ENCODE peak calls at places on chromosomes 12 and 14, in five cellular contexts. D is cardiac fibroblast, R is tibial artery, N is gastrocnemius medialis, O is psoas muscle. Z is an unnamed sample.

GRCh38 chr14:90610641-90611040 is 205.6 kb downstream of the TTC7B start:
- DNase-seq in D (no peak), R (no peak), N (no peak), O (no peak), Z (no peak)

GRCh38 chr14:42814817-42815216 is 1208.1 kb downstream of the LRFN5 start:
- DNase-seq in D (no peak), R (no peak), N (no peak), O (no peak), Z (no peak)

GRCh38 chr14:86050072-86050683 is 520.2 kb downstream of the FLRT2 start:
- DNase-seq in D (no peak), R (no peak), N (no peak), O (no peak), Z (peak)

GRCh38 chr12:6380141-6381121 is 3.5 kb upstream of the LTBR start:
- DNase-seq in D (peak), R (no peak), N (no peak), O (no peak), Z (peak)

GRCh38 chr12:67451206-67451605 is 182.0 kb downstream of the CAND1 start:
- DNase-seq in D (no peak), R (no peak), N (no peak), O (no peak), Z (no peak)

GRCh38 chr12:11822071-11822818 is 172.8 kb downstream of the ETV6 start:
- DNase-seq in D (no peak), R (no peak), N (no peak), O (no peak), Z (peak)

GRCh38 chr12:99523853-99524252 is 123.7 kb upstream of the GARIN6 start:
- DNase-seq in D (no peak), R (no peak), N (no peak), O (no peak), Z (no peak)

GRCh38 chr14:96221841-96222240 is 17.2 kb downstream of the BDKRB2 start:
- DNase-seq in D (no peak), R (no peak), N (no peak), O (no peak), Z (no peak)

GRCh38 chr12:2586159-2587035 is 208.4 kb upstream of the FKBP4 start:
- DNase-seq in D (no peak), R (peak), N (no peak), O (no peak), Z (no peak)

GRCh38 chr14:98138666-98139065 is 1133.3 kb downstream of the BCL11B start:
- DNase-seq in D (peak), R (no peak), N (no peak), O (no peak), Z (no peak)

GRCh38 chr12:48972213-48973021 is 882 bp upstream of the WNT10B start:
- DNase-seq in D (no peak), R (no peak), N (no peak), O (no peak), Z (no peak)

GRCh38 chr12:49615725-49616124 is 7.6 kb upstream of the PRPF40B start:
- DNase-seq in D (peak), R (no peak), N (no peak), O (no peak), Z (peak)

GRCh38 chr14:94400454-94400853 is 12.1 kb upstream of the SERPINA1 start:
- DNase-seq in D (no peak), R (no peak), N (no peak), O (no peak), Z (no peak)

GRCh38 chr12:12157424-12157823 is 86.7 kb downstream of the BCL2L14 start:
- DNase-seq in D (peak), R (no peak), N (no peak), O (no peak), Z (no peak)

GRCh38 chr14:85444685-85445084 is 85.3 kb upstream of the FLRT2 start:
- DNase-seq in D (peak), R (no peak), N (no peak), O (no peak), Z (peak)

GRCh38 chr12:52920937-52921336 is 16.1 kb upstream of the KRT8 start:
- DNase-seq in D (peak), R (no peak), N (no peak), O (no peak), Z (no peak)

GRCh38 chr14:96167224-96168148 is 37.2 kb upstream of the BDKRB2 start:
- DNase-seq in D (peak), R (no peak), N (no peak), O (no peak), Z (peak)

GRCh38 chr14:102893452-102893851 is 29.0 kb upstream of the AMN start:
- DNase-seq in D (peak), R (peak), N (peak), O (peak), Z (peak)

GRCh38 chr14:55583942-55584468 is 4.0 kb downstream of the KTN1 start:
- DNase-seq in D (no peak), R (no peak), N (no peak), O (no peak), Z (peak)

GRCh38 chr14:55587847-55588246 is 7.8 kb downstream of the KTN1 start:
- DNase-seq in D (no peak), R (no peak), N (no peak), O (no peak), Z (no peak)

GRCh38 chr14:55588259-55588699 is 8.3 kb downstream of the KTN1 start:
- DNase-seq in D (no peak), R (no peak), N (no peak), O (no peak), Z (peak)

GRCh38 chr14:55586411-55586810 is 6.4 kb downstream of the KTN1 start:
- DNase-seq in D (no peak), R (no peak), N (no peak), O (no peak), Z (no peak)

GRCh38 chr14:55585854-55586253 is 5.8 kb downstream of the KTN1 start:
- DNase-seq in D (no peak), R (no peak), N (no peak), O (no peak), Z (peak)
- H3K4me3 ChIP-seq in D (no peak), R (no peak), N (no peak), O (peak), Z (no peak)

GRCh38 chr14:52179151-52179790 is 88.2 kb upstream of the PTGDR start:
- DNase-seq in D (no peak), R (no peak), N (no peak), O (no peak), Z (no peak)

DNA sequence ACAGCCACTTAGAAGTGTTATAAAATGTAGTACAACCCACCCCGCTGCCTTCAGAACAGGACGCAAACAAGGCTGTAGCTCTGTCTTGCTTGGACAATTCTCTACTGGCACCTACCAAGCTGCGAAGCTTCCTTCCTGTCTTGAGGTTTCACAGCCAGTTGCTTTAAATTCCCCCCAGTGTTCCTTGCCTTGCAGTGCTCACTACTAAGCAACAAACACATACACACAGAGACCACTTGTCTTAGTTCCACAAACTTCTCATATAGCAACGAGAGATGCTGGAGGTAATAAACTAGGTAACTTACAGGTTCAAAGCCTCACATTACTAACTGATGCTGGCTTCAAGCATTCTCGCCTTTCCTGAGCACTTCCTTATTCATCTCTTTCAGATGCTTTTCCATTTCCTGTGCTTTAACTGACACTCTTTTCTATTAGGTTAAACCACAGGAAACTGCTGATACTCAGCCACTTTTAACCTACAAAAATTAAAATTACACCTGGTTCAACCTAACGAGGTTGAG is 91.5 kb upstream of the PTGDR start:
- DNase-seq in D (no peak), R (no peak), N (peak), O (no peak), Z (no peak)
- H3K4me3 ChIP-seq in D (no peak), R (no peak), N (no peak), O (no peak), Z (no peak)

DNA sequence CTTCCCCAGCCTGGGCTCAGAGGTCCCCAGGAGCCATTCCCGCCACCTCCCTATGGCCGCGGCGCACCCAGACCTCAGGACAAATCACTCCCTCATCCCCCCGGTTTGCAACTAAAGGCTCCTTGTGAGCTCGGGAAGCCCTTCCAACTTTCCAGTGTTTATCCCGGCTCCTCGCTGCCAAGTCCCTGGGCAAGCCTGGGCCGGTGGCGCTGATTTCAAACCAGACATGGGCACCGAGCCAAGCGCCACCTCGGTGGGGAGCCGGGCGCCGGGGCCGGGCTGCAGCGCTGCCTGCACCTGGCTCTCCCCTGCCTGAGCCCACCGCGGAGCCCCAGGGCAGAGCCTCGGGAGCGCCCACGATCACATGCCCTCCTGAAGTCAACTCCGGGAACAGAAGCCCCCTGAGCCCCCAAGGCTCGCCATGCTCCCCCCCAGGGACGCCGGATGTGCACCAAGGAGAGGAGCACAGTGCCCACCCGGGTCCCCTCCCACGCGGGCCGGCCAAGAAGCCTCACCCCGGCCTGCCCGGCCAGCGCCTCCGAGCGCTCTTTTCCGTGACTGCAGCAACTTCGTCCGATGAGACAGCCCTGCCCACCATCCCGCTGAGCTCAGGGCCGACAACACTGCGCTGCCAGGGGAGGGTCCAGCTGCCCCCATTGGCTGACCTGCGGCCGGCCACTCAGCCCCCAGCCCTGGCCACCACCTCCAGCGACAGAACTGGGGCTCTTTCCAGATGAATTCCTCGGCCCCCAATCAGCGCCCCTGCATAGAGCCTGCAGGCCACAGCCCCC is 50.0 kb downstream of the NCOR2 start:
- DNase-seq in D (peak), R (peak), N (peak), O (peak), Z (peak)
- H3K4me3 ChIP-seq in D (peak), R (peak), N (peak), O (peak), Z (peak)

DNA sequence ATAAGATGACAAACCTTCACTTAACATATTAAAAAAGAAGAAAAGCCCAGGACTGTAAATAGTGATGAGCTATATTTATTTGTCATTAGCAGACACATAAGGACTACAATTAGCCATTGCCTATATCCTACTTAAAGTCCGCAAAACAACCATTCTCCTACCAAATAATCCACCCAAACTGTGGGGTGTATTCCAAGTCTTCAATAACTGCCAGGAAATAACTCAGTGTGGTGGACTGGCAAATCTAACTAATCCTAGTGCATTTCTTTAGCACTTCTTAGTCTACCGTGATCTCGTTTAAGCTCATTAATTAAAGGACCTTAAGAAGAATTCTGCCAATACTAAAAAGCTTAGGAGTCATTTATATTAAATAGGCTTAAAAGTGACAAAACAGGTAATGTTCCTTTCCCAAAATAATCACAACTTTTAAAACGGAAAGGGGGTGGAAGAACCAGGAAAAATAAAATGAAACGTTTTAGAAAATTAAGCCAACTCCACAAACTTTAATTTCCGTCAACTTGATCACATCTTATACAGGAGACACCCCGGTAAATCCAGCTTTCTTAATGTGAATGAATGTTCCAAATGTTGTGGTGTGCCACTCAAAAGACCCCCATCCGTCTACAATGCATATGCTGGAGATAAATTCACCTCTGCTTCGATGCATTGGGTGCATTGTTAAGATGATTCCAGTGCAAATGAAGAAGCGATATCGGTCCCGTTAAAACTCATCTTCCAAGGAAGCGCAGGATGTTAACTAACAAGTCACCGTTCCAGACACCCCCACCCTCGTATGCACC is 1.7 kb downstream of the NOVA1 start:
- DNase-seq in D (peak), R (no peak), N (no peak), O (no peak), Z (no peak)
- H3K4me3 ChIP-seq in D (peak), R (peak), N (peak), O (peak), Z (peak)

DNA sequence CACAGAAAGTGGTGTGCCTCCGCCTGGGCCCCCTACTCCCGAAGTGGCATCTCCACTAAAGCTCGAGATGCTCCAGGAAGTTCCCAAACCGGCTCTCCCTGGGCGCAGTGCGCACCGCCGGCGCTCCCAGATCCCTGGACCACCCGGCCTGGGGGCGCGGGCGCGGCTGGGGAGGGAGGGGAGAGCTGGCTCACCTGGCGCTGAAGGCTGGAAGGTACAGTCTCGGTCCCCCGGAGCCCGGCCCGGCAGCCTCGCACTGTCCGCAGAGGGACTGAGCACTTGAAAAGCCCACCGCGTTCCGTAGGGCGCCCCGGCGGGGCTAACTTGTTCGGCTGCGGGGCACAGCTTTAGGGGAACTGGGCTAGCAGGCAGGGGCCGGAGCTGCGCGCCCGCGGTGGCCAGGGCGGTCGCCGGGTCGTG is 558 bp downstream of the DBX2 start:
- DNase-seq in D (no peak), R (no peak), N (no peak), O (no peak), Z (no peak)
- H3K4me3 ChIP-seq in D (no peak), R (peak), N (peak), O (peak), Z (no peak)

GRCh38 chr12:39127401-39127800 is 222.0 kb upstream of the CPNE8 start:
- DNase-seq in D (peak), R (no peak), N (no peak), O (no peak), Z (no peak)

GRCh38 chr12:39125580-39125979 is 220.2 kb upstream of the CPNE8 start:
- DNase-seq in D (no peak), R (no peak), N (no peak), O (no peak), Z (no peak)

GRCh38 chr12:39123580-39123979 is 218.2 kb upstream of the CPNE8 start:
- DNase-seq in D (no peak), R (no peak), N (no peak), O (no peak), Z (no peak)

GRCh38 chr12:39122562-39123204 is 217.3 kb upstream of the CPNE8 start:
- DNase-seq in D (no peak), R (no peak), N (no peak), O (no peak), Z (no peak)

GRCh38 chr12:39124768-39125167 is 219.4 kb upstream of the CPNE8 start:
- DNase-seq in D (no peak), R (no peak), N (no peak), O (no peak), Z (no peak)
- H3K4me3 ChIP-seq in D (no peak), R (no peak), N (no peak), O (no peak), Z (no peak)

DNA sequence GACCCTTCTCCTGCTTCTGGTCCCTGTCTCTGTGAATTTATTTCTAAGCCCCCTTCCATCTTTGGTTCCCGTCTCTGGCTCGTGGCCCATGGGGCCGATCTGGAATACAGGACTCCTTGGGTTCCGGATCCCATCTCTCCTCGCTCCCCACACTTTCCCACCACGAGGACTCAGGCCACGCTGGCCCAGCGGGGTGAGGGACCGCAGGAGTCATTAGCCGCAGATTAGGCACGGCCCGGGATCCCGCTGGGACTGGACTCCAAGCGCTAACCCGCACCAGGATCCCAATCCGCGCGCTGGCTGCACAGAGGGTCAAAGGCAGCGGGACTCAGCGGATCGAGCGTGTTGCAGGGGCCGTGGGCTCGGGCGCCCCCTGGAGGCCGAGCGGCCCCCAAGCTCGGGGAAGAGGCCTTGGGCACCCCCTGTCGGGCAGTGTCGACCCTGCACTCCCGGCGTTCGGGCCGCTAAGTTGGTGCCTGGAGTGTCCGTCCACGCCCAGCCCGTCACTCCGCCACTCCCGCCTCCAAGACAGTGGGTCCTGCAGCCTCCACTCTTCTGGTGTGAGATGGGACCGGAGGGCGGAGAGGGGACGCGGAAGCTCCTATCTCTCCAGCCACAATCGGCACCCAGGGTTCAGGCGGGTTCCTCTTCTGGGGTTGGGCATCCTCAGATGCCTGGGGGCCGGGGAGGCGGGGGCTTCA is 9.5 kb downstream of the SHMT2 start:
- DNase-seq in D (peak), R (peak), N (peak), O (peak), Z (peak)
- H3K4me3 ChIP-seq in D (peak), R (peak), N (peak), O (peak), Z (peak)